ENCODE peak calls at places on chromosome 20, in eight cellular contexts. A is HCT116, E is hepatocyte, D is PC-3, K is SK-N-SH, O is OCI-LY7, P is MM.1S, H is PC-9. Y is an unnamed sample. For H3K9me2, the result is how much of the 10 kb centered on the place peaks cover.

GRCh38 chr20:33852971-33853813 is 42.0 kb downstream of the CHMP4B start:
- DNase-seq in D (no peak), E (no peak), H (no peak), A (no peak), P (no peak), K (no peak), O (no peak), Y (no peak)

GRCh38 chr20:38224534-38224933 is 36.0 kb downstream of the KIAA1755 start:
- DNase-seq in O (no peak), E (no peak), D (no peak), H (no peak), P (no peak), A (no peak), K (no peak), Y (no peak)

GRCh38 chr20:43870484-43870883 is 44.2 kb upstream of the TOX2 start:
- DNase-seq in P (no peak), D (peak), K (no peak), E (no peak), O (no peak), H (no peak), A (no peak), Y (no peak)

GRCh38 chr20:43940518-43941225 is 26.0 kb downstream of the TOX2 start:
- DNase-seq in H (no peak), A (no peak), P (peak), K (no peak), O (no peak), E (no peak), D (no peak), Y (no peak)

GRCh38 chr20:17671565-17671964 is 10.5 kb downstream of the RRBP1 start:
- DNase-seq in K (no peak), O (no peak), A (no peak), D (no peak), H (no peak), E (no peak), P (no peak), Y (no peak)

GRCh38 chr20:63626424-63627128 is at the start of gene GMEB2:
- DNase-seq in D (peak), A (peak), H (no peak), P (peak), E (peak), K (peak), O (peak), Y (peak)

GRCh38 chr20:22312744-22313346 is 271.5 kb downstream of the FOXA2 start:
- DNase-seq in D (peak), A (peak), P (peak), E (peak), K (peak), H (peak), O (peak), Y (peak)

GRCh38 chr20:52497731-52498130 is 306.2 kb upstream of the ZFP64 start:
- DNase-seq in P (no peak), A (no peak), E (no peak), D (no peak), O (no peak), H (no peak), K (no peak), Y (no peak)

GRCh38 chr20:45407783-45408645 is at the start of gene DBNDD2:
- DNase-seq in E (no peak), K (peak), O (no peak), H (no peak), D (no peak), P (no peak), A (no peak), Y (no peak)

GRCh38 chr20:21100590-21101452 is 5.3 kb downstream of the LINC00237 start:
- DNase-seq in O (peak), K (peak), A (no peak), E (no peak), H (no peak), D (no peak), P (no peak), Y (peak)

GRCh38 chr20:19070681-19071441 is 141.6 kb upstream of the SLC24A3 start:
- DNase-seq in E (no peak), A (no peak), K (no peak), O (peak), H (no peak), D (no peak), P (no peak), Y (no peak)

GRCh38 chr20:45946149-45946970 is 11.9 kb downstream of the PCIF1 start:
- DNase-seq in H (peak), D (no peak), A (no peak), K (no peak), P (no peak), E (peak), O (no peak), Y (no peak)

GRCh38 chr20:57579898-57580447 is 19.1 kb downstream of the PCK1 start:
- DNase-seq in A (no peak), H (no peak), O (no peak), P (no peak), E (peak), D (no peak), K (no peak), Y (no peak)

GRCh38 chr20:43102394-43102793 is 87.3 kb downstream of the PTPRT start:
- DNase-seq in O (peak), D (no peak), H (no peak), E (no peak), A (no peak), K (peak), P (no peak), Y (peak)

GRCh38 chr20:47620808-47621805 is 119.4 kb downstream of the NCOA3 start:
- DNase-seq in D (peak), A (peak), P (peak), H (peak), O (peak), K (peak), E (peak), Y (peak)

GRCh38 chr20:58891076-58891685 is 38.7 kb downstream of the GNAS start:
- DNase-seq in P (peak), E (peak), O (peak), K (peak), D (peak), H (peak), A (no peak), Y (peak)

GRCh38 chr20:32028647-32029372 is 18.6 kb downstream of the CCM2L start:
- DNase-seq in H (no peak), D (no peak), E (peak), O (no peak), K (peak), A (no peak), P (no peak), Y (peak)
- H2AFZ ChIP-seq in H (no peak), D (no peak), E (no peak), O (no peak), K (no peak), A (no peak), P (no peak), Y (no peak)

GRCh38 chr20:50856475-50857041 is 61.7 kb downstream of the BCAS4 start:
- DNase-seq in A (no peak), K (peak), O (no peak), E (no peak), P (no peak), D (no peak), H (no peak), Y (no peak)

GRCh38 chr20:50854512-50855249 is 59.8 kb downstream of the BCAS4 start:
- DNase-seq in P (no peak), D (no peak), O (no peak), K (no peak), E (no peak), A (no peak), H (no peak), Y (no peak)

GRCh38 chr20:50857348-50857747 is 62.5 kb downstream of the BCAS4 start:
- DNase-seq in K (no peak), E (no peak), P (no peak), H (no peak), A (no peak), O (no peak), D (no peak), Y (no peak)

GRCh38 chr20:50858525-50858924 is 63.7 kb downstream of the BCAS4 start:
- DNase-seq in A (no peak), P (no peak), D (no peak), K (no peak), H (no peak), O (no peak), E (no peak), Y (no peak)

DNA sequence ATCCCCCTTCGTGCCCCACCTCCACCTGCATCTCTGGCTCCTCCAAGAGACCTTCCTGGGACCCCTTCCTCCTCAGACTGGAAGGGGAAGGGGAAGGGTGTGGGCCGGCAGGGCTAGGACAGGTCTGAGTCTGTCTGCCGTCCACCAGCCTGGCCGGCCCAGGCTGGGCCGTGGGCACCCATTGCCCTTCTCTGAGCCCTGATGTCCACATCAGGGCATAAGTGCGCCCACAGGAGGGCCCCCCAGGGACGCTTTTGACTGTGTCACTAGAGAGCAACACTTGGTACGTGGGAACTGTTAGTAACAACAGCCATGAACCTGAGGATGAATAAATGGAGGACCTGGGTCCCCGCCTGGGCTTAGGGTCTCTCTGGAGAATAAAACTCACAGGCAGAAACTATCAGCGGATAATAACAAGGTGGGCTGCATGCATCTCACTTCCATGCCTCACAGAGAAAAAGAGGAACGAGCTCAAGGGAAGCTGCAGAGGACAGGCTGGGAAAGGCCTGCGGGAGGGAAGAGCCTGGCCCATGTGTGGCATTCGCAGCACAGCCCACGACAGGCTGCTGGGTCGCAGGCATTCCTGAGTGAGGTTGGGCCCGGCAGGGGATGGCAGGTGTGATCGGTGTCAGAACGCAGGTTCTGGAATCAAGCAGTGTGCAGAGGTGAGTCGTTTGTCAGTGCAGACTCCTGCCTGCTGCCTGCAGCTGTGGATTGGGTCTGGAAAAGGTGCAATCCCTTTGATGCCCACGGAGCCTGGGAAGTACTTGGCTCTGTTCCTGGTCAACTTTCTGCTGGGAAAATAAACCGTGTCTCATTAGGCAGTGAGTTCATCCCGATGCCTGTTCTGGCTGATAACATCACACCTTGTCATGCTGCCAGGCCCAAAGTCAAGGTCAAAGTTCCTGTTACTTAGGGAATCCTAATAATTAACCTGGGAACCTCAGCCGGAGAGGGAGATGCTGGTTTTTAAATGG is 60.9 kb downstream of the BCAS4 start:
- DNase-seq in E (peak), K (peak), P (no peak), A (no peak), H (peak), O (no peak), D (peak), Y (peak)
- TF ChIP-seq CTCF in E (no peak), K (no peak), P (no peak), A (no peak), H (no peak), O (no peak), D (no peak), Y (no peak)

GRCh38 chr20:42067174-42067573 is 449.0 kb upstream of the CHD6 start:
- DNase-seq in P (no peak), A (no peak), O (no peak), K (no peak), D (no peak), E (no peak), H (no peak), Y (no peak)

DNA sequence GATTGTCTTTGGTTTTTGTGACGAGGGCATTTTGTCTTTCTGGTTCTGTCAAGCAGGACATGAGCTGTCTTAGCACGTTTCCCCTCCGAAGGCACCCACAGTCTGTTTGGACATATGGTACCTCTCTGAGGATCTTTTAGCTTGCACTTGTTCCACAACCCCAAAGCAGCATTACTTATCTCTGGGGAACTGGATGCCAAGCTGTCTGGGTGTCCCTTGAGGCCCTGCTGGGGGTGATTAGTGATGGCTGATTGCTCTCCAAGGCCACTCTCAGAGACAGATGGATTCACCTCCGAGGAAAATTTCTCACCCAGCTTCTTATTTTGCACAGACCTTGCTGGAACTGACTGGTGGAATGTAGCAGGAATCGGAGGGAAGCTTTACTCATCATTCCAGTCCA is 445.0 kb upstream of the CHD6 start:
- DNase-seq in E (no peak), K (no peak), P (no peak), A (no peak), D (no peak), O (no peak), H (no peak), Y (no peak)
- H3K9me2 ChIP-seq in E (under half), K (under half), P (under half), A (under half), D (under half), O (under half), H (under half), Y (under half)

GRCh38 chr20:36085686-36086267 is 68.8 kb upstream of the EPB41L1 start:
- DNase-seq in H (peak), K (no peak), E (peak), P (no peak), D (peak), A (peak), O (no peak), Y (no peak)

GRCh38 chr20:36090223-36090622 is 64.3 kb upstream of the EPB41L1 start:
- DNase-seq in H (no peak), P (peak), O (no peak), A (no peak), E (no peak), K (no peak), D (no peak), Y (no peak)

GRCh38 chr20:36084356-36084755 is 70.2 kb upstream of the EPB41L1 start:
- DNase-seq in A (no peak), D (no peak), P (no peak), K (no peak), E (no peak), O (no peak), H (no peak), Y (no peak)

GRCh38 chr20:36084897-36085617 is 69.5 kb upstream of the EPB41L1 start:
- DNase-seq in O (no peak), H (peak), E (peak), D (peak), P (no peak), K (no peak), A (no peak), Y (no peak)

DNA sequence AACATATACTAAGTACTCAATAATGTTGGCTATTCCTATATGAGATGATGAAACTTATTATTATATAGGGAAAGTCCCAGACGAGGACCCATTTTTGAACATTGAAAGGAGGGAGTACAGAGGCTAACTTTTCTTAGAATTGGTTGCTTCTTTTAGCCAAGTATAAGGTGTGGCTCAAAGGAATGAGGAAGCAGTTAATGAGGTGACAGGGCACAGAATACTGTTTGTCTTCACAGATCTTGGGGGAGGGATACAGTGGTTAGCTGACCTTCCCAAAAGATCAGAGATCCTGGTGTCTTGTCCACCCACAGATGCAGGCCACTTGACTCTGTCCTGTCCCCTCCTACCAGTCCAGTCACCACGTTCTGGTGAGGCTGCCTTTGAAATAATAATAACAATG is 67.8 kb upstream of the EPB41L1 start:
- DNase-seq in H (peak), E (no peak), P (no peak), A (peak), K (no peak), O (no peak), D (peak), Y (no peak)
- H2AFZ ChIP-seq in H (no peak), E (no peak), P (peak), A (no peak), K (no peak), O (no peak), D (peak), Y (no peak)

GRCh38 chr20:25254986-25255680 is 7.2 kb downstream of the PYGB start:
- DNase-seq in O (no peak), K (peak), D (no peak), P (no peak), E (no peak), A (no peak), H (peak), Y (no peak)
- TF ChIP-seq CTCF in O (no peak), K (no peak), D (peak), P (no peak), E (no peak), A (no peak), H (no peak), Y (no peak)

GRCh38 chr20:49818810-49819209 is 6.2 kb downstream of the SLC9A8 start:
- DNase-seq in E (no peak), D (no peak), O (no peak), P (no peak), A (no peak), K (no peak), H (no peak), Y (no peak)
- H3K9me2 ChIP-seq in E (under half), D (under half), O (under half), P (under half), A (under half), K (under half), H (under half), Y (under half)

GRCh38 chr20:49661560-49662329 is 51.9 kb downstream of the B4GALT5 start:
- DNase-seq in A (no peak), D (no peak), K (no peak), P (no peak), H (no peak), E (no peak), O (no peak), Y (no peak)

GRCh38 chr20:49658508-49658907 is 55.2 kb downstream of the B4GALT5 start:
- DNase-seq in A (no peak), K (no peak), P (no peak), E (no peak), D (no peak), H (no peak), O (no peak), Y (peak)

GRCh38 chr20:49659096-49659495 is 54.6 kb downstream of the B4GALT5 start:
- DNase-seq in E (no peak), K (no peak), D (no peak), A (no peak), H (no peak), O (no peak), P (no peak), Y (no peak)

GRCh38 chr20:49663112-49663511 is 50.6 kb downstream of the B4GALT5 start:
- DNase-seq in O (no peak), P (no peak), K (no peak), E (no peak), A (no peak), H (no peak), D (no peak), Y (no peak)

GRCh38 chr20:49660912-49661311 is 52.8 kb downstream of the B4GALT5 start:
- DNase-seq in P (no peak), H (no peak), A (no peak), E (no peak), D (no peak), K (no peak), O (no peak), Y (no peak)
- H2AFZ ChIP-seq in P (no peak), H (no peak), A (no peak), E (no peak), D (no peak), K (no peak), O (no peak), Y (no peak)

GRCh38 chr20:55052464-55052863 is 577.1 kb downstream of the DOK5 start:
- DNase-seq in K (no peak), A (no peak), P (no peak), O (no peak), E (no peak), H (no peak), D (no peak), Y (no peak)

GRCh38 chr20:55058938-55059337 is 583.5 kb downstream of the DOK5 start:
- DNase-seq in K (no peak), A (no peak), O (no peak), P (no peak), D (no peak), H (no peak), E (no peak), Y (no peak)

GRCh38 chr20:55054443-55054842 is 579.0 kb downstream of the DOK5 start:
- DNase-seq in E (no peak), P (no peak), A (no peak), O (no peak), K (no peak), D (no peak), H (no peak), Y (no peak)

GRCh38 chr20:55053389-55053788 is 578.0 kb downstream of the DOK5 start:
- DNase-seq in A (no peak), H (no peak), K (no peak), E (no peak), D (no peak), O (no peak), P (no peak), Y (no peak)

DNA sequence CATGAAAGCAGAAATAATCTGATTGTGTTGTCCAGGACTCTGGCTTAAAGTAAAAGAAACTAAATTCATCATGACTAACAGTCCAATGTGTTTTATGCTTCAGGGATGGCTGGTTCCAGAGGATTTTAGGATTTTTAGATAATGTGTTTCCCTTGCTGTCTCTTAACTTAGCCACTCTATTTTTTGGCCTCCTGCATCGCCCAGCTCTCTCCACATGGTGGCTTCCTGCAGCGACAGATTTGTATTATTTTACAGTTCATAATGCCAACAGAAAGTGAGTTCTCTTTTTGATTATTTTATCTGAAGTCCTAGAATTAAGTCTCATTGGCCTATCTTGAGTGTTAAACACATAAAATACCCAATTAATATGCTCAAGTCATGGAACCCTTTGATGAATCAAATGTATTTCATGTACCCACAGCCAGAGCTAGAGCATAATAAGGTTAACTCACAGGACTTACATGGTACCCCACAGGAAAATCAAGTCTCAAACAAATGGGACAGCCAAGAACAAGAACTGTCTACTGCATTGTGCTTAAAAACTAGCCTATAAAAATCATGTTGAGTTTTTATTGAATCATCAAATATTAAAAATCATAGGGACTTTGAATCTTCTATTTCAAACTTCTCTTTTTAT is 582.5 kb downstream of the DOK5 start:
- DNase-seq in O (no peak), K (no peak), A (no peak), D (no peak), P (peak), E (no peak), H (no peak), Y (no peak)
- TF ChIP-seq CTCF in O (peak), K (no peak), A (no peak), D (no peak), P (peak), E (peak), H (peak), Y (no peak)